ENCODE peak calls at places on chromosomes 4 and X, in seven cellular contexts. One of them, this sample, is unnamed.

GRCh38 chr4:125891597-125892258 is 577.0 kb downstream of the FAT4 start:
- DNase-seq in tibial nerve: no peak
- DNase-seq in GM20000: no peak
- DNase-seq in fibroblast of pulmonary artery: peak; percentile 51
- DNase-seq in ascending aorta: no peak
- DNase-seq in GM23338: no peak
- DNase-seq in fibroblast of the aortic adventitia: peak; percentile 13
- DNase-seq in this sample: no peak

GRCh38 chrX:133229361-133229760 is 11.2 kb upstream of the TFDP3 start:
- DNase-seq in tibial nerve: no peak
- DNase-seq in GM20000: no peak
- DNase-seq in fibroblast of pulmonary artery: no peak
- DNase-seq in ascending aorta: no peak
- DNase-seq in GM23338: no peak
- DNase-seq in fibroblast of the aortic adventitia: no peak
- DNase-seq in this sample: no peak

GRCh38 chrX:153469811-153470410 is 465 bp downstream of the HAUS7 start:
- DNase-seq in tibial nerve: no peak
- DNase-seq in GM20000: peak; percentile 45
- DNase-seq in fibroblast of pulmonary artery: peak; percentile 24
- DNase-seq in ascending aorta: no peak
- DNase-seq in GM23338: peak; percentile 17
- DNase-seq in fibroblast of the aortic adventitia: peak; percentile 12
- DNase-seq in this sample: no peak

GRCh38 chrX:97527725-97528124 is 644.0 kb downstream of the RPA4 start:
- DNase-seq in tibial nerve: no peak
- DNase-seq in GM20000: no peak
- DNase-seq in fibroblast of pulmonary artery: no peak
- DNase-seq in ascending aorta: no peak
- DNase-seq in GM23338: no peak
- DNase-seq in fibroblast of the aortic adventitia: no peak
- DNase-seq in this sample: no peak

GRCh38 chr4:16725252-16725651 is 173.2 kb downstream of the LDB2 start:
- DNase-seq in tibial nerve: no peak
- DNase-seq in GM20000: no peak
- DNase-seq in fibroblast of pulmonary artery: no peak
- DNase-seq in ascending aorta: no peak
- DNase-seq in GM23338: no peak
- DNase-seq in fibroblast of the aortic adventitia: no peak
- DNase-seq in this sample: no peak

GRCh38 chrX:13048265-13048664 is 3.8 kb upstream of the FAM9C start:
- DNase-seq in tibial nerve: no peak
- DNase-seq in GM20000: no peak
- DNase-seq in fibroblast of pulmonary artery: no peak
- DNase-seq in ascending aorta: no peak
- DNase-seq in GM23338: no peak
- DNase-seq in fibroblast of the aortic adventitia: no peak
- DNase-seq in this sample: no peak

GRCh38 chr4:103634236-103634635 is 85.5 kb downstream of the TACR3 start:
- DNase-seq in tibial nerve: no peak
- DNase-seq in GM20000: no peak
- DNase-seq in fibroblast of pulmonary artery: no peak
- DNase-seq in ascending aorta: no peak
- DNase-seq in GM23338: peak; percentile 11
- DNase-seq in fibroblast of the aortic adventitia: no peak
- DNase-seq in this sample: no peak

GRCh38 chr4:107219681-107220080 is 183.6 kb upstream of the DKK2 start:
- DNase-seq in tibial nerve: no peak
- DNase-seq in GM20000: no peak
- DNase-seq in fibroblast of pulmonary artery: peak; percentile 10
- DNase-seq in ascending aorta: no peak
- DNase-seq in GM23338: no peak
- DNase-seq in fibroblast of the aortic adventitia: no peak
- DNase-seq in this sample: no peak

GRCh38 chr4:11691236-11691635 is 262.5 kb upstream of the HS3ST1 start:
- DNase-seq in tibial nerve: no peak
- DNase-seq in GM20000: no peak
- DNase-seq in fibroblast of pulmonary artery: no peak
- DNase-seq in ascending aorta: no peak
- DNase-seq in GM23338: no peak
- DNase-seq in fibroblast of the aortic adventitia: no peak
- DNase-seq in this sample: no peak

GRCh38 chr4:76987153-76987562 is 37.6 kb downstream of the SEPTIN11 start:
- DNase-seq in tibial nerve: no peak
- DNase-seq in GM20000: no peak
- DNase-seq in fibroblast of pulmonary artery: peak; percentile 95
- DNase-seq in ascending aorta: no peak
- DNase-seq in GM23338: peak; percentile 69
- DNase-seq in fibroblast of the aortic adventitia: peak; percentile 99
- DNase-seq in this sample: no peak

GRCh38 chr4:67751260-67751659 is 2.9 kb downstream of the GNRHR start:
- DNase-seq in tibial nerve: no peak
- DNase-seq in GM20000: no peak
- DNase-seq in fibroblast of pulmonary artery: peak; percentile 4
- DNase-seq in ascending aorta: no peak
- DNase-seq in GM23338: no peak
- DNase-seq in fibroblast of the aortic adventitia: no peak
- DNase-seq in this sample: no peak

GRCh38 chr4:4413806-4414205 is 26.9 kb downstream of the NSG1 start:
- DNase-seq in tibial nerve: no peak
- DNase-seq in GM20000: no peak
- DNase-seq in fibroblast of pulmonary artery: no peak
- DNase-seq in ascending aorta: no peak
- DNase-seq in GM23338: no peak
- DNase-seq in fibroblast of the aortic adventitia: no peak
- DNase-seq in this sample: peak; percentile 44

GRCh38 chrX:7389576-7389975 is 241.6 kb upstream of the PUDP start:
- DNase-seq in tibial nerve: no peak
- DNase-seq in GM20000: no peak
- DNase-seq in fibroblast of pulmonary artery: no peak
- DNase-seq in ascending aorta: no peak
- DNase-seq in GM23338: no peak
- DNase-seq in fibroblast of the aortic adventitia: no peak
- DNase-seq in this sample: no peak

GRCh38 chr4:10171055-10171454 is 54.5 kb upstream of the WDR1 start:
- DNase-seq in tibial nerve: no peak
- DNase-seq in GM20000: no peak
- DNase-seq in fibroblast of pulmonary artery: no peak
- DNase-seq in ascending aorta: no peak
- DNase-seq in GM23338: no peak
- DNase-seq in fibroblast of the aortic adventitia: no peak
- DNase-seq in this sample: no peak

GRCh38 chr4:27217261-27217769 is 356.7 kb downstream of the STIM2 start:
- DNase-seq in tibial nerve: no peak
- DNase-seq in GM20000: no peak
- DNase-seq in fibroblast of pulmonary artery: peak; percentile 1
- DNase-seq in ascending aorta: no peak
- DNase-seq in GM23338: no peak
- DNase-seq in fibroblast of the aortic adventitia: peak; percentile 77
- DNase-seq in this sample: no peak

GRCh38 chr4:151418385-151418784 is 9.4 kb downstream of the FHIP1A start:
- DNase-seq in tibial nerve: no peak
- DNase-seq in GM20000: no peak
- DNase-seq in fibroblast of pulmonary artery: peak; percentile 72
- DNase-seq in ascending aorta: no peak
- DNase-seq in GM23338: no peak
- DNase-seq in fibroblast of the aortic adventitia: peak; percentile 76
- DNase-seq in this sample: no peak

GRCh38 chr4:17058506-17058905 is 160.1 kb upstream of the LDB2 start:
- DNase-seq in tibial nerve: peak; percentile 26
- DNase-seq in GM20000: no peak
- DNase-seq in fibroblast of pulmonary artery: no peak
- DNase-seq in ascending aorta: no peak
- DNase-seq in GM23338: no peak
- DNase-seq in fibroblast of the aortic adventitia: peak; percentile 70
- DNase-seq in this sample: no peak

GRCh38 chrX:153946910-153947769 is 2.7 kb upstream of the RENBP start:
- DNase-seq in tibial nerve: peak; percentile 31
- DNase-seq in GM20000: peak; percentile 85
- DNase-seq in fibroblast of pulmonary artery: peak; percentile 84
- DNase-seq in ascending aorta: peak; percentile 83
- DNase-seq in GM23338: peak; percentile 86
- DNase-seq in fibroblast of the aortic adventitia: peak; percentile 78
- DNase-seq in this sample: peak; percentile 93

GRCh38 chr4:141241986-141242385 is 21.3 kb downstream of the ZNF330 start:
- DNase-seq in tibial nerve: no peak
- DNase-seq in GM20000: no peak
- DNase-seq in fibroblast of pulmonary artery: no peak
- DNase-seq in ascending aorta: no peak
- DNase-seq in GM23338: no peak
- DNase-seq in fibroblast of the aortic adventitia: no peak
- DNase-seq in this sample: no peak

GRCh38 chrX:134431894-134432293 is 28.1 kb upstream of the HPRT1 start:
- DNase-seq in tibial nerve: no peak
- DNase-seq in GM20000: no peak
- DNase-seq in fibroblast of pulmonary artery: peak; percentile 58
- DNase-seq in ascending aorta: no peak
- DNase-seq in GM23338: no peak
- DNase-seq in fibroblast of the aortic adventitia: peak; percentile 34
- DNase-seq in this sample: no peak

GRCh38 chr4:2241003-2241402 is 918 bp downstream of the HAUS3 start:
- DNase-seq in tibial nerve: no peak
- DNase-seq in GM20000: peak; percentile 17
- DNase-seq in fibroblast of pulmonary artery: no peak
- DNase-seq in ascending aorta: no peak
- DNase-seq in GM23338: no peak
- DNase-seq in fibroblast of the aortic adventitia: no peak
- DNase-seq in this sample: no peak

GRCh38 chrX:118755633-118756032 is 28.2 kb downstream of the IL13RA1 start:
- DNase-seq in tibial nerve: peak; percentile 7
- DNase-seq in GM20000: no peak
- DNase-seq in fibroblast of pulmonary artery: no peak
- DNase-seq in ascending aorta: no peak
- DNase-seq in GM23338: no peak
- DNase-seq in fibroblast of the aortic adventitia: peak; percentile 39
- DNase-seq in this sample: no peak
- TF ChIP-seq CTCF in tibial nerve: no peak
- TF ChIP-seq CTCF in GM20000: no peak
- TF ChIP-seq CTCF in fibroblast of pulmonary artery: no peak
- TF ChIP-seq CTCF in ascending aorta: no peak
- TF ChIP-seq CTCF in GM23338: no peak
- TF ChIP-seq CTCF in fibroblast of the aortic adventitia: no peak
- TF ChIP-seq CTCF in this sample: no peak

GRCh38 chrX:129599499-129599898 is 55.3 kb downstream of the APLN start:
- DNase-seq in tibial nerve: no peak
- DNase-seq in GM20000: no peak
- DNase-seq in fibroblast of pulmonary artery: no peak
- DNase-seq in ascending aorta: no peak
- DNase-seq in GM23338: no peak
- DNase-seq in fibroblast of the aortic adventitia: no peak
- DNase-seq in this sample: no peak

GRCh38 chrX:129596077-129596476 is 56.0 kb downstream of the OCRL start:
- DNase-seq in tibial nerve: no peak
- DNase-seq in GM20000: no peak
- DNase-seq in fibroblast of pulmonary artery: no peak
- DNase-seq in ascending aorta: no peak
- DNase-seq in GM23338: no peak
- DNase-seq in fibroblast of the aortic adventitia: no peak
- DNase-seq in this sample: no peak

GRCh38 chrX:129599996-129600395 is 54.8 kb downstream of the APLN start:
- DNase-seq in tibial nerve: no peak
- DNase-seq in GM20000: no peak
- DNase-seq in fibroblast of pulmonary artery: no peak
- DNase-seq in ascending aorta: no peak
- DNase-seq in GM23338: no peak
- DNase-seq in fibroblast of the aortic adventitia: no peak
- DNase-seq in this sample: no peak

GRCh38 chrX:129597905-129598304 is 56.9 kb downstream of the APLN start:
- DNase-seq in tibial nerve: no peak
- DNase-seq in GM20000: no peak
- DNase-seq in fibroblast of pulmonary artery: no peak
- DNase-seq in ascending aorta: no peak
- DNase-seq in GM23338: no peak
- DNase-seq in fibroblast of the aortic adventitia: no peak
- DNase-seq in this sample: no peak

DNA sequence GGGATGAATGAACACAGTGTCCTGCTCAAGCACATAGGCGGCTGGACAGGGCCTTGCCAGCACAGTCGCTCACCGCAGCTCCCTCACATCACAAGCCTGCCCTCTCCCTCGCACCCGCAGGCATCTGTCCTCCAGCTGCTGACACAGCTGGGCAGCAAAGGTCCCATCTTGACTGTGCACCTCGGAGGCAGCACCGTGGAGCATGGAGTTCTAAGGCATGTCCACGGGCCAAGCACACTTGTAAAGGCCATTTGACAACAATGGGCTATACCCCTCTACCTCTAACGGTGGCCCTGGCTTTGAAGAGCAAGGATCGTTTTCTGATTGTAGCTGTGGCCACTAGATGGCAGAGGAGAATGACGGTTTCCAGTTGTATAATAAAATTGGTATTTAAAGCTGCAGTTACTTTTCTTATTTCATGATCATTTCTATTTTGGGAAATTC is 53.8 kb downstream of the APLN start:
- DNase-seq in tibial nerve: no peak
- DNase-seq in GM20000: peak; percentile 16
- DNase-seq in fibroblast of pulmonary artery: peak; percentile 33
- DNase-seq in ascending aorta: no peak
- DNase-seq in GM23338: peak; percentile 60
- DNase-seq in fibroblast of the aortic adventitia: peak; percentile 43
- DNase-seq in this sample: no peak
- TF ChIP-seq CTCF in tibial nerve: peak; percentile 55
- TF ChIP-seq CTCF in GM20000: peak; percentile 37
- TF ChIP-seq CTCF in fibroblast of pulmonary artery: peak; percentile 61
- TF ChIP-seq CTCF in ascending aorta: peak; percentile 62
- TF ChIP-seq CTCF in GM23338: peak; percentile 61
- TF ChIP-seq CTCF in fibroblast of the aortic adventitia: peak; percentile 69
- TF ChIP-seq CTCF in this sample: peak; percentile 32

DNA sequence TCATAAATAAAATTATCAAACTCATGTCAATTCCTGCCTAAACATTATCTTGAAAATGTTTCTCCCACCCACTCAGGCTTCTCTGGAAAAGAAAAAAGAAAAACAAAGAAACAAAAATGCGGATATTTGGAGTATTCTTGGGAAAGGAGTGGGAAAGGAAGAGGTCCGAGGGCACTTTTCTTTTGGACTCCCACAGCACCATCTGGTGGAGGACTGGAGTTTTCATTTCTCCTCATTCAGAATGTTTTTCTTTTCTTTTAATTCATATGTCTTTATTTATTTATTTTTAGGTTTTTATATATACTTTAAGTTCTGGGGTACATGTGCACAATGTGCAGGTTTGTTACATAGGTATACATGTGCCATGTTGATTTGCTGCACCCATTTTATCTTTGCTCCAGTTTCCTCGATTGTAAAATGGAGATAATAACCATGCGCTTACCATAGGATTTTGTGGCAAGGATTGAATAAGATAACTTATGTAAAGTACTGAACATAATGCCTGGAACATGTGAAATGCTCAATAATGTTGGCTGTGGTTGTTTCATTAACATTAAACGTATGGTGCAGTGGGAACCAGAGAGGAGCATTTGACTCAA is 8.0 kb upstream of the KCNE5 start:
- DNase-seq in tibial nerve: no peak
- DNase-seq in GM20000: peak; percentile 15
- DNase-seq in fibroblast of pulmonary artery: peak; percentile 56
- DNase-seq in ascending aorta: no peak
- DNase-seq in GM23338: peak; percentile 50
- DNase-seq in fibroblast of the aortic adventitia: peak; percentile 52
- DNase-seq in this sample: no peak
- TF ChIP-seq CTCF in tibial nerve: peak; percentile 29
- TF ChIP-seq CTCF in GM20000: no peak
- TF ChIP-seq CTCF in fibroblast of pulmonary artery: peak; percentile 48
- TF ChIP-seq CTCF in ascending aorta: peak; percentile 37
- TF ChIP-seq CTCF in GM23338: peak; percentile 53
- TF ChIP-seq CTCF in fibroblast of the aortic adventitia: peak; percentile 51
- TF ChIP-seq CTCF in this sample: peak; percentile 28

GRCh38 chr4:15153662-15154061 is 151.4 kb downstream of the CPEB2 start:
- DNase-seq in tibial nerve: no peak
- DNase-seq in GM20000: no peak
- DNase-seq in fibroblast of pulmonary artery: peak; percentile 70
- DNase-seq in ascending aorta: no peak
- DNase-seq in GM23338: no peak
- DNase-seq in fibroblast of the aortic adventitia: peak; percentile 36
- DNase-seq in this sample: no peak
- TF ChIP-seq CTCF in tibial nerve: no peak
- TF ChIP-seq CTCF in GM20000: no peak
- TF ChIP-seq CTCF in fibroblast of pulmonary artery: no peak
- TF ChIP-seq CTCF in ascending aorta: no peak
- TF ChIP-seq CTCF in GM23338: no peak
- TF ChIP-seq CTCF in fibroblast of the aortic adventitia: no peak
- TF ChIP-seq CTCF in this sample: no peak

This sample was measured in spleen.